ENCODE peak calls at places on chromosome 21, in seven cellular contexts. One of them, this sample, is unnamed.

GRCh38 chr21:35373998-35374397 is 324.9 kb upstream of the RUNX1 start:
- DNase-seq in fibroblast of pulmonary artery: no peak
- DNase-seq in bronchial epithelial cell: no peak
- DNase-seq in stomach: no peak
- DNase-seq in lower leg skin: no peak
- DNase-seq in GM10248: no peak
- DNase-seq in Calu3: no peak
- DNase-seq in this sample: no peak

GRCh38 chr21:38258803-38259485 is 2.2 kb downstream of the KCNJ15 start:
- DNase-seq in fibroblast of pulmonary artery: peak
- DNase-seq in bronchial epithelial cell: peak
- DNase-seq in stomach: no peak
- DNase-seq in lower leg skin: no peak
- DNase-seq in GM10248: no peak
- DNase-seq in Calu3: no peak
- DNase-seq in this sample: no peak

GRCh38 chr21:40668535-40669275 is 178.3 kb downstream of the DSCAM start:
- DNase-seq in fibroblast of pulmonary artery: no peak
- DNase-seq in bronchial epithelial cell: no peak
- DNase-seq in stomach: no peak
- DNase-seq in lower leg skin: no peak
- DNase-seq in GM10248: no peak
- DNase-seq in Calu3: no peak
- DNase-seq in this sample: no peak

GRCh38 chr21:17495680-17496079 is 17.2 kb upstream of the CXADR start:
- DNase-seq in fibroblast of pulmonary artery: peak
- DNase-seq in bronchial epithelial cell: no peak
- DNase-seq in stomach: no peak
- DNase-seq in lower leg skin: no peak
- DNase-seq in GM10248: no peak
- DNase-seq in Calu3: no peak
- DNase-seq in this sample: no peak

GRCh38 chr21:31509108-31510017 is 150.1 kb upstream of the SOD1 start:
- DNase-seq in fibroblast of pulmonary artery: peak
- DNase-seq in bronchial epithelial cell: peak
- DNase-seq in stomach: no peak
- DNase-seq in lower leg skin: peak
- DNase-seq in GM10248: peak
- DNase-seq in Calu3: peak
- DNase-seq in this sample: no peak

GRCh38 chr21:38989745-38990423 is 184.2 kb downstream of the ETS2 start:
- DNase-seq in fibroblast of pulmonary artery: peak
- DNase-seq in bronchial epithelial cell: peak
- DNase-seq in stomach: peak
- DNase-seq in lower leg skin: no peak
- DNase-seq in GM10248: no peak
- DNase-seq in Calu3: no peak
- DNase-seq in this sample: no peak

GRCh38 chr21:33674226-33674625 is 31.9 kb downstream of the ITSN1 start:
- DNase-seq in fibroblast of pulmonary artery: no peak
- DNase-seq in bronchial epithelial cell: no peak
- DNase-seq in stomach: no peak
- DNase-seq in lower leg skin: no peak
- DNase-seq in GM10248: no peak
- DNase-seq in Calu3: no peak
- DNase-seq in this sample: no peak

GRCh38 chr21:35664683-35665082 is 395.6 kb downstream of the SETD4 start:
- DNase-seq in fibroblast of pulmonary artery: no peak
- DNase-seq in bronchial epithelial cell: peak
- DNase-seq in stomach: no peak
- DNase-seq in lower leg skin: no peak
- DNase-seq in GM10248: peak
- DNase-seq in Calu3: peak
- DNase-seq in this sample: no peak

GRCh38 chr21:31786164-31786920 is 54.4 kb upstream of the SCAF4 start:
- DNase-seq in fibroblast of pulmonary artery: no peak
- DNase-seq in bronchial epithelial cell: no peak
- DNase-seq in stomach: no peak
- DNase-seq in lower leg skin: no peak
- DNase-seq in GM10248: no peak
- DNase-seq in Calu3: no peak
- DNase-seq in this sample: no peak

DNA sequence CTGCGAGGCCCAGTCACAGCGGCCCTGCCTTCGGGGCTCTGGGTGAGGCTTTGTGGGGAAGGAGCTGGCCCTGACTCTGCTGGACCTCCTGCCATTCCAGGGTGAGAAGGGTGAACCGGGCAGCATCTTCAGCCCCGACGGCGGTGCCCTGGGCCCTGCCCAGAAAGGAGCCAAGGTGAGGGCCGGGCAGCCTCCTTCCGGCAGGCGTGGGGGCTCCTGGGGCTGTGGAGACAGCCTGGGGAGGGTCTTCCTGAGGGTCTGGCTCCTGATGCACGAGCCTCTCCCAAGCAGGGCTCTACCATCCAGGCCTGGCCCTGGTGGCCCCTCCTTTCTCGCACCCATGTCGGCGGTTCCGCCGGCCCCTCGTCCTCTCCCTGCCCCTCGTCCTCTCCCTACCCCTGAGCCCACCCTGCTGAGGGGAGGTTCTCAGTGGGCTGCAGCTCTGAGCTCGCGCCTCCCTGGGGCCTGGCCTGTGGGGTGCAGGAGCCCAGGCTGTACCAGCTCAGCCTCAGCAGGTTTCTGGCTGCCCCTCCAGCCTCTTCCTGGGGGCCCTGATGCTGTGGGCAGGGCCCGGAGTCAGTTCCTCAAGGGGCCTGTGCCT is 48.7 kb downstream of the SLC19A1 start:
- DNase-seq in fibroblast of pulmonary artery: no peak
- DNase-seq in bronchial epithelial cell: no peak
- DNase-seq in stomach: no peak
- DNase-seq in lower leg skin: no peak
- DNase-seq in GM10248: no peak
- DNase-seq in Calu3: no peak
- DNase-seq in this sample: no peak
- TF ChIP-seq CTCF in fibroblast of pulmonary artery: no peak
- TF ChIP-seq CTCF in bronchial epithelial cell: no peak
- TF ChIP-seq CTCF in stomach: no peak
- TF ChIP-seq CTCF in lower leg skin: no peak
- TF ChIP-seq CTCF in GM10248: no peak
- TF ChIP-seq CTCF in Calu3: no peak
- TF ChIP-seq CTCF in this sample: no peak

GRCh38 chr21:16085436-16085835 is 355.7 kb downstream of the USP25 start:
- DNase-seq in fibroblast of pulmonary artery: no peak
- DNase-seq in bronchial epithelial cell: peak
- DNase-seq in stomach: no peak
- DNase-seq in lower leg skin: no peak
- DNase-seq in GM10248: no peak
- DNase-seq in Calu3: no peak
- DNase-seq in this sample: no peak

GRCh38 chr21:16084776-16085364 is 355.1 kb downstream of the USP25 start:
- DNase-seq in fibroblast of pulmonary artery: no peak
- DNase-seq in bronchial epithelial cell: peak
- DNase-seq in stomach: no peak
- DNase-seq in lower leg skin: peak
- DNase-seq in GM10248: no peak
- DNase-seq in Calu3: no peak
- DNase-seq in this sample: no peak

GRCh38 chr21:16079830-16080229 is 350.0 kb downstream of the USP25 start:
- DNase-seq in fibroblast of pulmonary artery: peak
- DNase-seq in bronchial epithelial cell: peak
- DNase-seq in stomach: no peak
- DNase-seq in lower leg skin: no peak
- DNase-seq in GM10248: no peak
- DNase-seq in Calu3: no peak
- DNase-seq in this sample: no peak

GRCh38 chr21:16081304-16081703 is 351.5 kb downstream of the USP25 start:
- DNase-seq in fibroblast of pulmonary artery: no peak
- DNase-seq in bronchial epithelial cell: no peak
- DNase-seq in stomach: no peak
- DNase-seq in lower leg skin: no peak
- DNase-seq in GM10248: no peak
- DNase-seq in Calu3: no peak
- DNase-seq in this sample: no peak

DNA sequence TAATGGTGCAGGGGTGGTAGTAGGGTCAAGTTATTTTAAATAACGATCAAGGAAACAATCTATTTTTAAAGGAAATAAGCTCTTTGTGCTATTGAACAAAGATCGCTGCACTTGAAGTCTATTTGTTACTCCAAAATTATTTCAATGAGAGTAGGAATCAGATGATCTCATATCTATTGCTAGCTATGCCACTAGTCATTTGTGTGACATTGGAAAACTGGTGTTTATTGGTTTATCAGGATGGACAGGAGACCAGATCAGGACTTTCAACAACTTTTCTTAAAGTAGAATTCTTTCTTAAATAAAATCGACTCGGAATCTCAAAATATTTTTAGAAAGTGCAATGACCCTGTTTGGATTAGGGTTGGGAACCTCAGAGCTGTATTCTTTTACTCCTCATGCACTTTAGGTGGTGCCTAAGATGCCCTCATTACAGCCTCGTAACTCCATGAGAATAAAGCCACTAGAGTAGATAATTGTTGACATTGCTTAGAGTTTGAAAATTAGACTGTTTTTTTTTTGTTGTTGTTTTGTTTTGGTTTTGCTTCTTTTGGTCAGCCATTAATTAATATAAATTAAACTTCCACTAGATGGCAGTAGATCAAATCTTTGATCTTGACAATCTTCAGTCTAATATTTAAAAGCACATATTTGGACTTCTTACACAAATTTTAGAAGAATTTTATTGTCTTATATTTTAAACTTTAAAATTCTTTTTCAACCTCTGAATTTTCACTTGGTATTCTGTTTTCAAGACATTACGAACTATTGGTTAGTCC is 352.4 kb downstream of the USP25 start:
- DNase-seq in fibroblast of pulmonary artery: peak
- DNase-seq in bronchial epithelial cell: peak
- DNase-seq in stomach: no peak
- DNase-seq in lower leg skin: no peak
- DNase-seq in GM10248: no peak
- DNase-seq in Calu3: no peak
- DNase-seq in this sample: no peak
- TF ChIP-seq CTCF in fibroblast of pulmonary artery: peak
- TF ChIP-seq CTCF in bronchial epithelial cell: peak
- TF ChIP-seq CTCF in stomach: peak
- TF ChIP-seq CTCF in lower leg skin: no peak
- TF ChIP-seq CTCF in GM10248: peak
- TF ChIP-seq CTCF in Calu3: no peak
- TF ChIP-seq CTCF in this sample: peak

GRCh38 chr21:45951676-45952075 is 29.9 kb upstream of the COL6A1 start:
- DNase-seq in fibroblast of pulmonary artery: no peak
- DNase-seq in bronchial epithelial cell: no peak
- DNase-seq in stomach: no peak
- DNase-seq in lower leg skin: no peak
- DNase-seq in GM10248: no peak
- DNase-seq in Calu3: no peak
- DNase-seq in this sample: no peak
- TF ChIP-seq CTCF in fibroblast of pulmonary artery: no peak
- TF ChIP-seq CTCF in bronchial epithelial cell: no peak
- TF ChIP-seq CTCF in stomach: no peak
- TF ChIP-seq CTCF in lower leg skin: no peak
- TF ChIP-seq CTCF in GM10248: no peak
- TF ChIP-seq CTCF in Calu3: no peak
- TF ChIP-seq CTCF in this sample: no peak

DNA sequence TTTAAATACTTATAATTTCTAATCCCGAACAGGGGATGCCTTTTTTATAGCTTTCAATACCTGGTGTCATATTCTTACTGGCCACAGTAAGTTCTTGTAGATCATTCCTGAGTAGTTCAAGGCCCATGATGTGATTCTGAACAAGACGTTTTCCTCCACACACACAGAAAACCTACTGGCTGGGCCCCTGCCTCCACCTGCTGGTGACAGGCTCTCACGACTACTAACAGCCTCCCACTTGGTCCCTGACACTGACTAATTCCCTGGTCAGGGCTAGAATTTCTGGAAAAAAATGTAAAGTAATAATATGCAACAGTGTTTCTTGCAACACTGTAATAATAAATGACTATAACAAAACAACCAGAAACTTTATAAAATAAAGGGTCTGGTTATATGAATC is 50.4 kb upstream of the RIPK4 start:
- DNase-seq in fibroblast of pulmonary artery: peak
- DNase-seq in bronchial epithelial cell: peak
- DNase-seq in stomach: peak
- DNase-seq in lower leg skin: peak
- DNase-seq in GM10248: peak
- DNase-seq in Calu3: peak
- DNase-seq in this sample: no peak
- TF ChIP-seq CTCF in fibroblast of pulmonary artery: peak
- TF ChIP-seq CTCF in bronchial epithelial cell: peak
- TF ChIP-seq CTCF in stomach: peak
- TF ChIP-seq CTCF in lower leg skin: no peak
- TF ChIP-seq CTCF in GM10248: peak
- TF ChIP-seq CTCF in Calu3: peak
- TF ChIP-seq CTCF in this sample: peak

DNA sequence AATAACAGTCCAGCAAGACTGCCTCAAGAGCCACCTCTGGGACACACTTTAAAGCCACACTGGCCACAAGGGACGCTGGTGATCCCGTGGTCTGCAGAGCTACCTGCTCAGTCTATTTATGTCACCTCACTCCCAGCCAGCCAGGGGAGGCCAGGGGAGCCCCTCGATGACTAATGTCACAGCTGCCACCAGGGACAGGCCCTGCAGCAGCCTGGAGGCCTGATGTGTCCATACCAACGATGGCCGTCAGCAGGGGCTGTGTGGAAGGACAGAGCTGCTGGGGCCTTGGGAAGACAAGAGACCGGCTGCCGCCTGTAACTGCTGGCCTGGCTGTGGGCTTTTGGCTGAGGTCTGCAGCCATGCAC is 71.0 kb downstream of the SIK1 start:
- DNase-seq in fibroblast of pulmonary artery: no peak
- DNase-seq in bronchial epithelial cell: no peak
- DNase-seq in stomach: no peak
- DNase-seq in lower leg skin: no peak
- DNase-seq in GM10248: peak
- DNase-seq in Calu3: peak
- DNase-seq in this sample: no peak
- TF ChIP-seq CTCF in fibroblast of pulmonary artery: no peak
- TF ChIP-seq CTCF in bronchial epithelial cell: no peak
- TF ChIP-seq CTCF in stomach: no peak
- TF ChIP-seq CTCF in lower leg skin: no peak
- TF ChIP-seq CTCF in GM10248: peak
- TF ChIP-seq CTCF in Calu3: no peak
- TF ChIP-seq CTCF in this sample: no peak

GRCh38 chr21:37030864-37031263 is 24.4 kb downstream of the RIPPLY3 start:
- DNase-seq in fibroblast of pulmonary artery: no peak
- DNase-seq in bronchial epithelial cell: no peak
- DNase-seq in stomach: no peak
- DNase-seq in lower leg skin: no peak
- DNase-seq in GM10248: no peak
- DNase-seq in Calu3: no peak
- DNase-seq in this sample: no peak

GRCh38 chr21:37032293-37032692 is 25.8 kb downstream of the RIPPLY3 start:
- DNase-seq in fibroblast of pulmonary artery: no peak
- DNase-seq in bronchial epithelial cell: no peak
- DNase-seq in stomach: no peak
- DNase-seq in lower leg skin: no peak
- DNase-seq in GM10248: no peak
- DNase-seq in Calu3: no peak
- DNase-seq in this sample: no peak

GRCh38 chr21:37032877-37033471 is 26.5 kb downstream of the RIPPLY3 start:
- DNase-seq in fibroblast of pulmonary artery: peak
- DNase-seq in bronchial epithelial cell: peak
- DNase-seq in stomach: no peak
- DNase-seq in lower leg skin: no peak
- DNase-seq in GM10248: no peak
- DNase-seq in Calu3: peak
- DNase-seq in this sample: no peak

GRCh38 chr21:37028579-37028978 is 22.1 kb downstream of the RIPPLY3 start:
- DNase-seq in fibroblast of pulmonary artery: peak
- DNase-seq in bronchial epithelial cell: no peak
- DNase-seq in stomach: no peak
- DNase-seq in lower leg skin: no peak
- DNase-seq in GM10248: no peak
- DNase-seq in Calu3: no peak
- DNase-seq in this sample: peak
- TF ChIP-seq CTCF in fibroblast of pulmonary artery: no peak
- TF ChIP-seq CTCF in bronchial epithelial cell: no peak
- TF ChIP-seq CTCF in stomach: no peak
- TF ChIP-seq CTCF in lower leg skin: no peak
- TF ChIP-seq CTCF in GM10248: no peak
- TF ChIP-seq CTCF in Calu3: no peak
- TF ChIP-seq CTCF in this sample: peak

This sample was measured in osteocyte.